ENCODE peak calls at places on chromosomes 12 and 14, in eight cellular contexts. N, J, U, E, D, B, H and G are unnamed samples.

GRCh38 chr12:68287106-68287505 is 33.7 kb upstream of the IL22 start:
- DNase-seq in N (no peak), H (no peak), E (no peak), B (no peak), D (no peak), J (no peak), U (no peak), G (no peak)

GRCh38 chr14:72603639-72604038 is 290.3 kb downstream of the DPF3 start:
- DNase-seq in D (no peak), U (no peak), H (no peak), E (no peak), B (no peak), J (no peak), N (no peak), G (no peak)

GRCh38 chr12:70671698-70672097 is 34.5 kb upstream of the PTPRB start:
- DNase-seq in B (no peak), E (no peak), H (no peak), U (no peak), N (no peak), J (no peak), D (no peak), G (no peak)

GRCh38 chr12:130456375-130457199 is 118.9 kb downstream of the PIWIL1 start:
- DNase-seq in B (no peak), U (no peak), H (no peak), N (no peak), D (peak; percentile 79), J (no peak), E (no peak), G (no peak)

GRCh38 chr12:124493809-124494750 is 73.3 kb downstream of the NCOR2 start:
- DNase-seq in D (no peak), N (no peak), U (no peak), B (no peak), H (no peak), J (no peak), E (no peak), G (no peak)

GRCh38 chr14:35367056-35367372 is 37.5 kb downstream of the NFKBIA start:
- DNase-seq in N (no peak), U (no peak), H (no peak), D (no peak), B (no peak), E (no peak), J (no peak), G (no peak)

GRCh38 chr14:26525057-26525456 is 72.8 kb downstream of the NOVA1 start:
- DNase-seq in D (no peak), J (no peak), E (no peak), N (no peak), U (no peak), B (no peak), H (no peak), G (no peak)

GRCh38 chr12:79451365-79451764 is 239.4 kb downstream of the PAWR start:
- DNase-seq in D (no peak), N (no peak), E (no peak), B (no peak), H (no peak), J (no peak), U (no peak), G (no peak)

GRCh38 chr14:32524609-32525391 is 195.7 kb downstream of the AKAP6 start:
- DNase-seq in J (peak; percentile 55), U (no peak), H (no peak), N (no peak), D (no peak), E (no peak), B (no peak), G (no peak)